ENCODE peak calls at places on chromosomes 3 and 15, in four cellular contexts. T is CD8-positive, alpha-beta memory T cell; N is heart left ventricle; Y is neuronal stem cell. K is an unnamed sample.

GRCh38 chr15:27059610-27060202 is 88.7 kb downstream of the GABRG3 start:
- DNase-seq in T (no peak), N (no peak), Y (peak; percentile 38), K (no peak)

GRCh38 chr3:102643546-102643945 is 208.7 kb downstream of the ZPLD1 start:
- DNase-seq in T (no peak), N (no peak), Y (no peak), K (no peak)

GRCh38 chr3:58627941-58628340 is 38.6 kb downstream of the FAM3D start:
- DNase-seq in T (no peak), N (no peak), Y (no peak), K (no peak)

GRCh38 chr15:58119016-58119415 is 19.2 kb upstream of the AQP9 start:
- DNase-seq in T (no peak), N (no peak), Y (no peak), K (no peak)

GRCh38 chr3:35744419-35744818 is 105.1 kb downstream of the ARPP21 start:
- DNase-seq in T (no peak), N (no peak), Y (peak; percentile 17), K (no peak)

GRCh38 chr15:68252925-68253534 is 23.5 kb upstream of the CLN6 start:
- DNase-seq in T (peak; percentile 32), N (no peak), Y (peak; percentile 54), K (peak; percentile 52)

GRCh38 chr3:186024210-186024609 is 84.7 kb downstream of the ETV5 start:
- DNase-seq in T (no peak), N (peak; percentile 58), Y (no peak), K (no peak)

GRCh38 chr3:172568713-172569112 is 45.5 kb upstream of the TNFSF10 start:
- DNase-seq in T (no peak), N (no peak), Y (no peak), K (no peak)

GRCh38 chr3:53162672-53163458 is 1.9 kb downstream of the PRKCD start:
- DNase-seq in T (peak; percentile 80), N (no peak), Y (no peak), K (peak; percentile 35)

GRCh38 chr3:11914651-11915050 is 68.0 kb upstream of the TAMM41 start:
- DNase-seq in T (no peak), N (no peak), Y (no peak), K (no peak)

GRCh38 chr15:78979456-78980320 is 34.8 kb upstream of the CTSH start:
- DNase-seq in T (peak; percentile 21), N (peak; percentile 61), Y (peak; percentile 43), K (no peak)

GRCh38 chr3:49629866-49630265 is 44.3 kb upstream of the APEH start:
- DNase-seq in T (no peak), N (no peak), Y (no peak), K (no peak)

GRCh38 chr3:32374788-32375595 is 16.7 kb upstream of the CMTM7 start:
- DNase-seq in T (peak; percentile 68), N (peak; percentile 40), Y (peak; percentile 73), K (peak; percentile 43)

GRCh38 chr15:99967841-99968371 is 234.7 kb upstream of the LYSMD4 start:
- DNase-seq in T (no peak), N (no peak), Y (no peak), K (no peak)

GRCh38 chr15:75751116-75751875 is 38.6 kb upstream of the CSPG4 start:
- DNase-seq in T (no peak), N (no peak), Y (no peak), K (no peak)

GRCh38 chr3:49181351-49181750 is 10.0 kb downstream of the KLHDC8B start:
- DNase-seq in T (no peak), N (no peak), Y (no peak), K (no peak)

GRCh38 chr3:17800232-17800631 is 57.8 kb upstream of the TBC1D5 start:
- DNase-seq in T (no peak), N (no peak), Y (no peak), K (no peak)

GRCh38 chr3:151301787-151302186 is 14.8 kb downstream of the GPR87 start:
- DNase-seq in T (no peak), N (no peak), Y (no peak), K (no peak)

GRCh38 chr15:51735611-51736010 is 1.8 kb downstream of the LYSMD2 start:
- DNase-seq in T (peak; percentile 21), N (no peak), Y (no peak), K (no peak)

GRCh38 chr3:32421991-32422859 is 30.6 kb downstream of the CMTM7 start:
- DNase-seq in T (no peak), N (peak; percentile 91), Y (no peak), K (no peak)

GRCh38 chr3:196736670-196737374 is 2.8 kb upstream of the PAK2 start:
- DNase-seq in T (no peak), N (no peak), Y (no peak), K (no peak)

GRCh38 chr15:66294932-66295235 is 1.5 kb downstream of the DIS3L start:
- DNase-seq in T (no peak), N (no peak), Y (no peak), K (no peak)

GRCh38 chr15:57313134-57313483 is 63.2 kb upstream of the CGNL1 start:
- DNase-seq in T (no peak), N (no peak), Y (no peak), K (no peak)

GRCh38 chr3:129934234-129935123 is 40.0 kb upstream of the TRH start:
- DNase-seq in T (peak; percentile 8), N (no peak), Y (peak; percentile 57), K (peak; percentile 36)

GRCh38 chr15:78878356-78878755 is 5.7 kb downstream of the MORF4L1 start:
- DNase-seq in T (no peak), N (no peak), Y (no peak), K (no peak)

GRCh38 chr3:190385835-190386688 is 1.9 kb upstream of the CLDN16 start:
- DNase-seq in T (no peak), N (no peak), Y (no peak), K (no peak)

GRCh38 chr3:183158552-183159006 is 4.0 kb downstream of the LAMP3 start:
- DNase-seq in T (no peak), N (no peak), Y (no peak), K (no peak)

GRCh38 chr3:11696054-11696453 is 52.3 kb upstream of the VGLL4 start:
- DNase-seq in T (no peak), N (no peak), Y (no peak), K (no peak)

GRCh38 chr15:74983725-74984231 is 11.6 kb upstream of the SCAMP5 start:
- DNase-seq in T (no peak), N (no peak), Y (no peak), K (no peak)

K was measured in naive thymus-derived CD8-positive, alpha-beta T cell.